ENCODE peak calls at places on chromosomes 1 and 21, in six cellular contexts. S is activated CD8-positive, alpha-beta T cell treated with anti-CD3 and anti-CD28 coated beads for 36 hours; M is RPMI8226; W is amygdala; A is midbrain; L is tibial nerve. V is an unnamed sample.
A peak's percentile ranks its signal among the peaks of the same experiment; 100 is the strongest.

GRCh38 chr1:15094056-15094455 is 59.5 kb upstream of the TMEM51 start:
- DNase-seq in W (no peak), S (no peak), M (no peak), L (no peak), A (no peak), V (no peak)

GRCh38 chr21:35020446-35020845 is 28.7 kb downstream of the RUNX1 start:
- DNase-seq in L (no peak), S (peak; percentile 68), M (no peak), W (no peak), A (no peak), V (no peak)

GRCh38 chr1:174052621-174053020 is 30.5 kb upstream of the RC3H1 start:
- DNase-seq in W (no peak), L (no peak), S (no peak), M (no peak), A (peak; percentile 18), V (no peak)

GRCh38 chr1:232473319-232473718 is 156.6 kb downstream of the SIPA1L2 start:
- DNase-seq in S (no peak), M (peak; percentile 60), W (no peak), A (no peak), L (no peak), V (peak; percentile 37)

GRCh38 chr1:104468282-104468681 is 718.6 kb downstream of the AMY1C start:
- DNase-seq in L (no peak), M (no peak), S (no peak), W (no peak), A (no peak), V (no peak)

GRCh38 chr1:174286042-174286441 is 126.7 kb downstream of the RABGAP1L start:
- DNase-seq in L (no peak), M (no peak), A (no peak), S (no peak), W (no peak), V (no peak)

GRCh38 chr1:197222780-197223179 is 45.3 kb upstream of the CRB1 start:
- DNase-seq in M (no peak), S (no peak), A (no peak), W (no peak), L (no peak), V (no peak)

GRCh38 chr1:153796786-153797659 is 21.8 kb downstream of the SLC27A3 start:
- DNase-seq in S (peak; percentile 97), L (peak; percentile 88), W (no peak), M (peak; percentile 94), A (peak; percentile 42), V (peak; percentile 90)

GRCh38 chr21:36654341-36654740 is 44.6 kb upstream of the SIM2 start:
- DNase-seq in A (peak; percentile 84), M (no peak), W (peak; percentile 10), L (no peak), S (no peak), V (no peak)

GRCh38 chr1:224377676-224378006 is 21.0 kb downstream of the CNIH4 start:
- DNase-seq in L (no peak), S (peak; percentile 71), A (no peak), W (no peak), M (peak; percentile 23), V (no peak)

GRCh38 chr21:44932366-44933181 is 7.3 kb upstream of the SLX9 start:
- DNase-seq in L (no peak), M (peak; percentile 73), S (peak; percentile 77), W (no peak), A (peak; percentile 4), V (no peak)

GRCh38 chr1:40646385-40646784 is 19.1 kb downstream of the RIMS3 start:
- DNase-seq in S (no peak), W (no peak), M (no peak), L (no peak), A (no peak), V (no peak)

GRCh38 chr1:247905899-247906503 is 10.6 kb downstream of the OR2W3 start:
- DNase-seq in S (no peak), W (no peak), L (no peak), M (no peak), A (no peak), V (no peak)

GRCh38 chr1:219772265-219773036 is 155.9 kb downstream of the SLC30A10 start:
- DNase-seq in L (no peak), M (no peak), A (no peak), W (no peak), S (no peak), V (no peak)

GRCh38 chr21:37732927-37733326 is 183.3 kb downstream of the KCNJ6 start:
- DNase-seq in M (no peak), S (no peak), L (no peak), A (no peak), W (no peak), V (no peak)

GRCh38 chr1:68183895-68184294 is 48.4 kb downstream of the WLS start:
- DNase-seq in S (no peak), M (no peak), A (no peak), W (no peak), L (no peak), V (no peak)

GRCh38 chr1:6960291-6960758 is 175.1 kb downstream of the CAMTA1 start:
- DNase-seq in L (no peak), M (no peak), W (no peak), A (peak; percentile 9), S (no peak), V (peak; percentile 26)

GRCh38 chr1:1264868-1265272 is 8.8 kb downstream of the UBE2J2 start:
- DNase-seq in W (no peak), S (peak; percentile 51), A (no peak), L (no peak), M (no peak), V (peak; percentile 54)

GRCh38 chr1:60547821-60548220 is 474.3 kb upstream of the C1orf87 start:
- DNase-seq in M (no peak), L (no peak), W (no peak), A (peak; percentile 19), S (no peak), V (no peak)

GRCh38 chr1:13732971-13733667 is 33.1 kb downstream of the PRDM2 start:
- DNase-seq in W (no peak), A (no peak), S (peak; percentile 54), M (peak; percentile 36), L (no peak), V (no peak)

GRCh38 chr21:29017639-29018237 is 1.4 kb downstream of the RWDD2B start:
- DNase-seq in A (no peak), M (peak; percentile 64), W (no peak), L (no peak), S (no peak), V (no peak)

GRCh38 chr21:39705849-39706248 is 39.1 kb upstream of the IGSF5 start:
- DNase-seq in W (no peak), S (no peak), M (no peak), A (no peak), L (no peak), V (no peak)

GRCh38 chr1:52928083-52928404 is 968 bp downstream of the SCP2 start:
- DNase-seq in M (no peak), L (no peak), S (no peak), A (no peak), W (no peak), V (no peak)

GRCh38 chr1:181390350-181391080 is 92.8 kb upstream of the CACNA1E start:
- DNase-seq in M (no peak), A (no peak), W (no peak), S (no peak), L (no peak), V (no peak)

GRCh38 chr21:27633631-27634030 is 666.7 kb upstream of the ADAMTS5 start:
- DNase-seq in S (no peak), W (no peak), M (no peak), A (no peak), L (no peak), V (no peak)

GRCh38 chr1:11051781-11052510 is 4.9 kb upstream of the MASP2 start:
- DNase-seq in W (no peak), L (no peak), M (no peak), S (no peak), A (no peak), V (no peak)

GRCh38 chr1:15836772-15837669 is 10.5 kb upstream of the SPEN start:
- DNase-seq in W (no peak), M (peak; percentile 29), S (peak; percentile 91), A (no peak), L (no peak), V (no peak)

GRCh38 chr1:150708595-150708994 is 11.6 kb upstream of the GOLPH3L start:
- DNase-seq in A (no peak), M (no peak), W (no peak), S (peak; percentile 75), L (no peak), V (no peak)

GRCh38 chr1:72946901-72947505 is 664.7 kb upstream of the NEGR1 start:
- DNase-seq in A (no peak), M (peak; percentile 19), L (no peak), W (no peak), S (no peak), V (no peak)

GRCh38 chr1:145714524-145715111 is 4.7 kb upstream of the CD160 start:
- DNase-seq in L (no peak), W (no peak), A (no peak), M (no peak), S (no peak), V (no peak)

GRCh38 chr1:90724926-90725325 is 7.8 kb upstream of the BARHL2 start:
- DNase-seq in L (no peak), S (no peak), W (no peak), A (no peak), M (no peak), V (no peak)

GRCh38 chr1:42847721-42848470 is 1.5 kb downstream of the ZNF691 start:
- DNase-seq in A (no peak), W (no peak), L (no peak), M (no peak), S (peak; percentile 59), V (no peak)